ENCODE peak calls at places on chromosome 18, in four cellular contexts. U is psoas muscle, T is HuH-7.5, O is NCI-H2029. Q is an unnamed sample.

GRCh38 chr18:23689031-23689615 is at the start of gene LAMA3:
- DNase-seq in T (peak), O (no peak), U (peak), Q (no peak)

GRCh38 chr18:12990128-12990485 is 1.1 kb upstream of the CEP192 start:
- DNase-seq in O (no peak), U (no peak), T (no peak), Q (peak)

GRCh38 chr18:23756590-23757540 is 67.6 kb downstream of the LAMA3 start:
- DNase-seq in U (no peak), T (no peak), O (no peak), Q (no peak)

GRCh38 chr18:22171839-22172582 is 2.6 kb downstream of the GATA6 start:
- DNase-seq in T (no peak), O (no peak), U (no peak), Q (no peak)

GRCh38 chr18:44715245-44715644 is 34.6 kb downstream of the SETBP1 start:
- DNase-seq in T (no peak), U (peak), O (no peak), Q (no peak)

GRCh38 chr18:59616501-59616900 is 80.7 kb downstream of the CCBE1 start:
- DNase-seq in T (no peak), O (no peak), U (no peak), Q (no peak)

GRCh38 chr18:69840445-69840844 is 107.2 kb downstream of the CD226 start:
- DNase-seq in U (no peak), O (no peak), T (no peak), Q (no peak)

GRCh38 chr18:35495821-35496368 is 1.9 kb downstream of the INO80C start:
- DNase-seq in T (no peak), O (no peak), U (no peak), Q (no peak)

GRCh38 chr18:68840554-68841263 is 42.8 kb downstream of the CCDC102B start:
- DNase-seq in U (no peak), T (no peak), O (no peak), Q (no peak)

GRCh38 chr18:39596216-39596615 is 2030.6 kb upstream of the CELF4 start:
- DNase-seq in T (no peak), U (no peak), O (no peak), Q (no peak)

GRCh38 chr18:48335829-48336228 is 73.4 kb downstream of the ZBTB7C start:
- DNase-seq in O (no peak), T (no peak), U (no peak), Q (no peak)

GRCh38 chr18:50780144-50780543 is 39.7 kb downstream of the MRO start:
- DNase-seq in T (no peak), O (no peak), U (no peak), Q (no peak)

GRCh38 chr18:37175727-37176126 is 346.8 kb downstream of the KIAA1328 start:
- DNase-seq in T (no peak), U (no peak), O (no peak), Q (no peak)

GRCh38 chr18:31430072-31430471 is 17.5 kb upstream of the DSG3 start:
- DNase-seq in T (no peak), U (no peak), O (no peak), Q (no peak)

GRCh38 chr18:8724452-8724851 is 19.1 kb downstream of the MTCL1 start:
- DNase-seq in O (no peak), U (no peak), T (no peak), Q (no peak)

GRCh38 chr18:70469916-70470315 is 181.1 kb downstream of the SOCS6 start:
- DNase-seq in U (no peak), T (no peak), O (no peak), Q (no peak)

GRCh38 chr18:21145371-21145770 is 33.8 kb upstream of the ROCK1 start:
- DNase-seq in T (no peak), O (no peak), U (no peak), Q (no peak)

GRCh38 chr18:69044215-69044614 is 246.3 kb downstream of the CCDC102B start:
- DNase-seq in U (no peak), T (no peak), O (no peak), Q (no peak)

GRCh38 chr18:22171263-22171838 is 2.0 kb downstream of the GATA6 start:
- DNase-seq in U (no peak), T (no peak), O (no peak), Q (no peak)

GRCh38 chr18:55988537-55988936 is 400.5 kb upstream of the TCF4 start:
- DNase-seq in O (no peak), U (no peak), T (no peak), Q (no peak)

GRCh38 chr18:51519571-51519970 is 322.1 kb upstream of the MEX3C start:
- DNase-seq in U (no peak), O (no peak), T (no peak), Q (no peak)

GRCh38 chr18:28905509-28905908 is 728.6 kb upstream of the CDH2 start:
- DNase-seq in T (no peak), U (no peak), O (no peak), Q (no peak)